ENCODE peak calls at places on chromosomes 1 and 21, in nine cellular contexts. U is A549, A is epithelial cell of esophagus, E is body of pancreas, S is thoracic aorta, W is WTC11, M is choroid plexus epithelial cell, Q is mesothelial cell of epicardium, Y is cardiac fibroblast. H is an unnamed sample.

GRCh38 chr1:183222909-183223308 is 36.8 kb downstream of the LAMC2 start:
- DNase-seq in U (no peak), A (no peak), E (no peak), S (no peak), W (no peak), M (no peak), Q (no peak), Y (no peak), H (no peak)

GRCh38 chr1:83845437-83846071 is 153.4 kb downstream of the TTLL7 start:
- DNase-seq in U (no peak), A (peak), E (no peak), S (no peak), W (no peak), M (peak), Q (no peak), Y (peak), H (no peak)

GRCh38 chr21:45088729-45089128 is 14.3 kb downstream of the ADARB1 start:
- DNase-seq in U (no peak), A (no peak), E (no peak), S (no peak), W (no peak), M (no peak), Q (peak), Y (no peak), H (no peak)

GRCh38 chr1:232168513-232168912 is 461.4 kb downstream of the SIPA1L2 start:
- DNase-seq in U (no peak), A (no peak), E (peak), S (no peak), W (no peak), M (no peak), Q (no peak), Y (no peak), H (no peak)

GRCh38 chr1:86069757-86070145 is 86.8 kb downstream of the COL24A1 start:
- DNase-seq in U (no peak), A (peak), E (no peak), S (no peak), W (no peak), M (peak), Q (no peak), Y (peak), H (no peak)

GRCh38 chr1:46394108-46394871 is at the start of gene FAAH:
- DNase-seq in U (no peak), A (peak), E (peak), S (no peak), W (peak), M (peak), Q (peak), Y (peak), H (peak)

GRCh38 chr1:87215592-87215991 is 113.1 kb upstream of the LMO4 start:
- DNase-seq in U (no peak), A (no peak), E (no peak), S (no peak), W (no peak), M (no peak), Q (no peak), Y (no peak), H (no peak)

GRCh38 chr21:36854391-36854790 is 112.1 kb downstream of the HLCS start:
- DNase-seq in U (peak), A (peak), E (peak), S (no peak), W (peak), M (peak), Q (no peak), Y (peak), H (peak)

GRCh38 chr1:2840036-2840809 is 38.7 kb upstream of the TTC34 start:
- DNase-seq in U (no peak), A (no peak), E (no peak), S (no peak), W (peak), M (no peak), Q (no peak), Y (no peak), H (no peak)

GRCh38 chr1:2154022-2154421 is 40.5 kb downstream of the FAAP20 start:
- DNase-seq in U (no peak), A (no peak), E (no peak), S (no peak), W (no peak), M (no peak), Q (no peak), Y (no peak), H (no peak)

GRCh38 chr1:38942664-38943428 is 1.2 kb upstream of the RHBDL2 start:
- DNase-seq in U (no peak), A (no peak), E (no peak), S (no peak), W (no peak), M (no peak), Q (no peak), Y (no peak), H (no peak)

GRCh38 chr1:38938722-38939260 is 2.8 kb downstream of the RHBDL2 start:
- DNase-seq in U (no peak), A (no peak), E (no peak), S (no peak), W (no peak), M (no peak), Q (no peak), Y (no peak), H (no peak)

GRCh38 chr1:38940339-38941047 is 1.1 kb downstream of the RHBDL2 start:
- DNase-seq in U (no peak), A (no peak), E (peak), S (no peak), W (no peak), M (no peak), Q (no peak), Y (no peak), H (no peak)

GRCh38 chr1:38941527-38942019 is at the start of gene RHBDL2:
- DNase-seq in U (peak), A (peak), E (peak), S (no peak), W (no peak), M (peak), Q (no peak), Y (peak), H (no peak)

GRCh38 chr1:38941093-38941492 is 537 bp downstream of the RHBDL2 start:
- DNase-seq in U (no peak), A (no peak), E (no peak), S (no peak), W (no peak), M (no peak), Q (no peak), Y (no peak), H (no peak)
- TF ChIP-seq CTCF in U (no peak), A (peak), E (no peak), S (no peak), W (no peak), M (no peak), Q (no peak), Y (no peak), H (no peak)

GRCh38 chr1:10980094-10980577 is 32.3 kb upstream of the TARDBP start:
- DNase-seq in U (no peak), A (peak), E (peak), S (peak), W (peak), M (peak), Q (peak), Y (peak), H (peak)
- TF ChIP-seq CTCF in U (no peak), A (peak), E (peak), S (peak), W (peak), M (peak), Q (no peak), Y (peak), H (no peak)

GRCh38 chr1:119829636-119830035 is 18.4 kb upstream of the REG4 start:
- DNase-seq in U (no peak), A (no peak), E (no peak), S (no peak), W (no peak), M (peak), Q (no peak), Y (no peak), H (no peak)

GRCh38 chr1:119828266-119828665 is 17.0 kb upstream of the REG4 start:
- DNase-seq in U (no peak), A (no peak), E (no peak), S (no peak), W (no peak), M (no peak), Q (no peak), Y (no peak), H (no peak)

GRCh38 chr1:119831027-119831426 is 19.8 kb upstream of the REG4 start:
- DNase-seq in U (no peak), A (no peak), E (no peak), S (no peak), W (no peak), M (no peak), Q (no peak), Y (no peak), H (no peak)

GRCh38 chr1:119822406-119822805 is 11.1 kb upstream of the REG4 start:
- DNase-seq in U (no peak), A (no peak), E (no peak), S (no peak), W (no peak), M (no peak), Q (no peak), Y (no peak), H (no peak)

DNA sequence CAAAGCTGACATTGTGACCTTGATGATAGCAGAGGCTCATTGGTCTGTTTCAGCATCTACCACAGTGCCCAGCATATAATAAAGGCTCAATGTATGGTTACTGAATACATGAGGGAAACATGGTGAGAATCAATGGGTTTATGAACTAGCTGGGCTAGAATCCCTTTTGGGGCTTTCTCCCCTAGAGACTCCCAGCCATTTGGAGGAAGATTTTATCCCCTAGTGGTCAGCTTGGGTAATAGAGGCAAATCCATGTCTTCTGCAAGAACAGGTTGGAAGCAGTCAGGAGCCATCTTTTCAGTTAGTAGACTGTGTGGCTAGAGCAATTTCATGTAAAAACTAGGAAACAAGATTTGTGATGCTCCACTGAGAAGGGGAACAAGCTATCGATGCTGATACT is 15.8 kb upstream of the REG4 start:
- DNase-seq in U (peak), A (peak), E (no peak), S (no peak), W (no peak), M (no peak), Q (no peak), Y (no peak), H (no peak)
- TF ChIP-seq CTCF in U (no peak), A (peak), E (peak), S (no peak), W (peak), M (peak), Q (peak), Y (peak), H (peak)

GRCh38 chr1:81305997-81306452 is 494.7 kb upstream of the ADGRL2 start:
- DNase-seq in U (peak), A (peak), E (peak), S (no peak), W (no peak), M (peak), Q (peak), Y (peak), H (peak)
- TF ChIP-seq CTCF in U (peak), A (peak), E (no peak), S (peak), W (no peak), M (peak), Q (no peak), Y (peak), H (peak)

GRCh38 chr1:32962248-32962896 is 2.2 kb downstream of the RNF19B start:
- DNase-seq in U (no peak), A (no peak), E (no peak), S (no peak), W (no peak), M (peak), Q (no peak), Y (no peak), H (no peak)

GRCh38 chr1:32965251-32965643 is 638 bp upstream of the RNF19B start:
- DNase-seq in U (no peak), A (no peak), E (no peak), S (no peak), W (no peak), M (no peak), Q (no peak), Y (no peak), H (no peak)

GRCh38 chr1:32966900-32967299 is 2.3 kb upstream of the RNF19B start:
- DNase-seq in U (no peak), A (no peak), E (no peak), S (no peak), W (no peak), M (no peak), Q (no peak), Y (no peak), H (no peak)

GRCh38 chr1:32963746-32964460 is 706 bp downstream of the RNF19B start:
- DNase-seq in U (peak), A (peak), E (peak), S (no peak), W (peak), M (peak), Q (peak), Y (no peak), H (peak)

DNA sequence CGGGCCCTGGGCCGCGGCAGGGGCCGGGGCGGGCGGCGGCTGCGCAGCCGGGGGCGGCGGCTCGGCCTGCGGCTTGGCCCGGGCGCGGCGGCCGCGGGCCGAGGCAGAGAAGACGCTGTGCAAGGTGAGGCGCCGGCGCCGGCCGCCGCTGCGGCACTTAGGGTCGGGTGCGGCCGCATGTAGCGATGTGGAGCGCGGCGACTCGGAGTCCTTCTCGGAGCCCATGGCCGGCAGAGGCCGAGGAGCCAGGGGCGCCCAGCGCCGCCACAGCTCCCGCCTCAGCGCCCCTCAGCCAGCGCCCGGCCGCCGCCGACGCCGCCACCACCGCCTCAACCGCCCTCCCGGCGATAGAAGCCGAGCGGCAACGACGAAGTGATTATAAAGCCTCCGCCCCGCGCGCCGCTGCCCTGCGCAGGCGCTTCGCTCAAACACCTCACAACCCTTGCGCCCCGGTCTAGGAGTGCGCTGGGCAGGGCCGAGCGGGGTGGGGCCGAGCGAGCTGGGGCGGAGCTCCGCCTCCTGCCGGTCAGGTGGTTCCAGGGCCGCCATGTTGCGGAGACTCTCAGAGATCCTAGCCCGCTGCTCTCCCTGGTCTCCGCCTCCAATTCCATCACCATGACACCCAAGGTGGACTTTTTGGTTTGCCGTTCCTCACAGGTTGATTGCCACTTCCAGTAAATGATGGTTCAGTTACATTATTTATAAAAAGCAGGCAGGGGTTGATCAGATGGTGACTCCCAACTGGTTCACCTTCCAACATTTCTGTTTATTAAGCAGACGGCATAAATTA is at the start of gene RNF19B:
- DNase-seq in U (peak), A (peak), E (peak), S (peak), W (peak), M (peak), Q (peak), Y (peak), H (peak)
- TF ChIP-seq CTCF in U (no peak), A (no peak), E (no peak), S (peak), W (no peak), M (no peak), Q (peak), Y (no peak), H (no peak)

H was measured in nephron progenitor cell.